ENCODE peak calls at places on chromosomes 6 and 20, in eight cellular contexts. B is stimulated activated CD4-positive, alpha-beta T cell treated with anti-CD3 and anti-CD28 coated beads, Interleukin-4, amount 100 ng/mL, for 48 hours; P is NCI-H510A treated with DMSO at 0.1 percent for 48 hours; F is right lobe of liver; Y is HEK293T; U is stromal cell of bone marrow; W is tibial artery; J is hepatic stellate cell. K is an unnamed sample.
A peak's percentile ranks its signal among the peaks of the same experiment; 100 is the strongest.

GRCh38 chr20:63150391-63150898 is 65.5 kb downstream of the YTHDF1 start:
- DNase-seq in Y (no peak), J (no peak), U (no peak), P (no peak), F (no peak), W (no peak), B (no peak), K (no peak)

GRCh38 chr6:75143186-75143585 is 62.7 kb downstream of the COL12A1 start:
- DNase-seq in W (no peak), Y (no peak), J (peak; percentile 16), U (peak; percentile 84), B (no peak), F (no peak), P (no peak), K (peak; percentile 81)

GRCh38 chr20:57612436-57612835 is 7.8 kb downstream of the ZBP1 start:
- DNase-seq in W (no peak), Y (no peak), F (no peak), J (no peak), B (no peak), U (no peak), P (no peak), K (no peak)

GRCh38 chr6:161918154-161918553 is 644.3 kb upstream of the AGPAT4 start:
- DNase-seq in P (no peak), U (no peak), F (no peak), Y (no peak), B (no peak), W (no peak), J (no peak), K (no peak)

GRCh38 chr6:106560966-106561740 is 68.1 kb downstream of the RTN4IP1 start:
- DNase-seq in Y (no peak), F (no peak), B (no peak), J (no peak), U (peak; percentile 54), W (no peak), P (no peak), K (peak; percentile 24)

GRCh38 chr20:20780127-20780822 is 67.8 kb upstream of the RALGAPA2 start:
- DNase-seq in Y (no peak), P (peak; percentile 93), B (no peak), U (peak; percentile 18), F (peak; percentile 85), J (no peak), W (peak; percentile 81), K (no peak)

GRCh38 chr6:169189227-169189626 is 64.4 kb downstream of the THBS2 start:
- DNase-seq in J (no peak), F (no peak), Y (no peak), W (no peak), P (peak; percentile 6), U (no peak), B (no peak), K (no peak)

GRCh38 chr6:38259736-38260135 is 380.0 kb downstream of the BTBD9 start:
- DNase-seq in P (no peak), Y (no peak), F (no peak), W (no peak), U (no peak), J (peak; percentile 18), B (no peak), K (no peak)

GRCh38 chr6:16227048-16227562 is 11.3 kb upstream of the GMPR start:
- DNase-seq in Y (no peak), U (no peak), F (no peak), W (no peak), P (peak; percentile 19), J (no peak), B (no peak), K (no peak)

GRCh38 chr6:32639440-32640394 is 2.5 kb downstream of the HLA-DQA1 start:
- DNase-seq in P (no peak), W (no peak), Y (no peak), U (no peak), B (no peak), J (no peak), F (no peak), K (no peak)

GRCh38 chr6:43045371-43045930 is 8.2 kb downstream of the CUL7 start:
- DNase-seq in U (no peak), W (no peak), B (no peak), F (no peak), P (no peak), Y (no peak), J (no peak), K (no peak)

GRCh38 chr6:8014947-8015346 is 49.2 kb downstream of the BLOC1S5 start:
- DNase-seq in U (no peak), W (no peak), F (no peak), B (no peak), P (peak; percentile 33), Y (no peak), J (no peak), K (no peak)

GRCh38 chr6:77341058-77341986 is 122.0 kb downstream of the HTR1B start:
- DNase-seq in Y (no peak), J (no peak), W (no peak), F (no peak), U (no peak), P (no peak), B (no peak), K (no peak)

GRCh38 chr20:15930324-15931305 is 642.6 kb downstream of the KIF16B start:
- DNase-seq in B (no peak), F (no peak), P (peak; percentile 76), U (peak; percentile 44), W (no peak), Y (peak; percentile 18), J (peak; percentile 11), K (peak; percentile 26)

GRCh38 chr6:33049323-33049722 is 24.1 kb downstream of the HLA-DPA1 start:
- DNase-seq in W (no peak), J (no peak), Y (no peak), B (no peak), P (no peak), U (no peak), F (no peak), K (no peak)

GRCh38 chr20:60921021-60921622 is 330.9 kb upstream of the CDH4 start:
- DNase-seq in J (no peak), Y (peak; percentile 10), U (no peak), F (no peak), B (peak; percentile 6), W (no peak), P (no peak), K (no peak)

GRCh38 chr20:1122388-1123315 is 4.2 kb downstream of the PSMF1 start:
- DNase-seq in B (no peak), P (peak; percentile 33), J (peak; percentile 15), U (peak; percentile 53), W (no peak), F (peak; percentile 71), Y (no peak), K (peak; percentile 62)

GRCh38 chr20:16301981-16302380 is 271.3 kb downstream of the KIF16B start:
- DNase-seq in Y (no peak), W (no peak), B (no peak), J (no peak), U (no peak), F (no peak), P (no peak), K (no peak)

GRCh38 chr20:19802492-19803158 is 44.6 kb downstream of the RIN2 start:
- DNase-seq in F (peak; percentile 37), B (no peak), Y (no peak), U (no peak), P (no peak), J (no peak), W (no peak), K (no peak)

GRCh38 chr20:1013566-1014340 is 11.6 kb upstream of the RSPO4 start:
- DNase-seq in U (no peak), P (no peak), Y (no peak), F (no peak), W (no peak), J (no peak), B (no peak), K (no peak)

GRCh38 chr6:170162771-170163404 is 128.0 kb downstream of the DLL1 start:
- DNase-seq in Y (no peak), U (no peak), W (no peak), J (no peak), F (no peak), P (no peak), B (no peak), K (no peak)

GRCh38 chr20:23136893-23137745 is 51.0 kb upstream of the CD93 start:
- DNase-seq in B (no peak), W (peak; percentile 59), Y (no peak), J (no peak), P (peak; percentile 37), U (no peak), F (no peak), K (no peak)

GRCh38 chr6:78810698-78811097 is 56.7 kb upstream of the IRAK1BP1 start:
- DNase-seq in P (no peak), U (peak; percentile 85), W (no peak), F (peak; percentile 65), B (no peak), Y (no peak), J (no peak), K (peak; percentile 49)

GRCh38 chr6:155157101-155157500 is 106.7 kb upstream of the CLDN20 start:
- DNase-seq in W (no peak), Y (no peak), F (no peak), U (no peak), J (no peak), B (no peak), P (no peak), K (no peak)

GRCh38 chr6:86193821-86194220 is 551.1 kb upstream of the SYNCRIP start:
- DNase-seq in B (no peak), J (no peak), P (peak; percentile 7), Y (no peak), U (no peak), W (no peak), F (no peak), K (no peak)

GRCh38 chr20:48052492-48052870 is 267.2 kb upstream of the SULF2 start:
- DNase-seq in F (no peak), J (no peak), W (no peak), B (no peak), U (no peak), Y (no peak), P (no peak), K (no peak)

GRCh38 chr6:37779111-37779800 is 40.3 kb upstream of the ZFAND3 start:
- DNase-seq in F (no peak), B (no peak), J (no peak), U (no peak), P (no peak), W (no peak), Y (no peak), K (no peak)

GRCh38 chr6:150142304-150142656 is 564 bp upstream of the PPP1R14C start:
- DNase-seq in W (no peak), B (no peak), P (peak; percentile 13), J (no peak), Y (no peak), U (peak; percentile 72), F (no peak), K (no peak)

GRCh38 chr20:50223321-50223995 is 32.8 kb downstream of the CEBPB start:
- DNase-seq in F (no peak), P (no peak), U (no peak), B (no peak), J (no peak), Y (no peak), W (no peak), K (no peak)

GRCh38 chr20:61662946-61663460 is 402.7 kb downstream of the TAF4 start:
- DNase-seq in W (no peak), B (no peak), P (no peak), U (no peak), F (no peak), J (no peak), Y (no peak), K (no peak)

GRCh38 chr6:3876131-3876530 is 27.0 kb downstream of the FAM50B start:
- DNase-seq in B (no peak), J (no peak), U (no peak), W (no peak), P (no peak), Y (no peak), F (no peak), K (no peak)

GRCh38 chr20:31516651-31517050 is 2.4 kb downstream of the HM13 start:
- DNase-seq in P (no peak), W (no peak), Y (no peak), F (no peak), B (no peak), J (no peak), U (no peak), K (no peak)

GRCh38 chr6:1641391-1641790 is 31.7 kb downstream of the FOXC1 start:
- DNase-seq in F (no peak), J (no peak), B (no peak), Y (no peak), P (peak; percentile 42), W (peak; percentile 56), U (no peak), K (no peak)

GRCh38 chr6:106918128-106918527 is 56.4 kb downstream of the CD24 start:
- DNase-seq in B (no peak), J (no peak), F (no peak), U (no peak), P (peak; percentile 9), W (no peak), Y (no peak), K (no peak)

K was measured in brain microvascular endothelial cell.